ENCODE peak calls at places on chromosome 16, in seven cellular contexts. Q, U, I, Z, A, R and F are unnamed samples.

GRCh38 chr16:53991181-53992056 is 287.5 kb downstream of the FTO start:
- DNase-seq in U (no peak), A (no peak), R (no peak), Z (peak; percentile 16), Q (peak; percentile 85), I (no peak), F (no peak)

GRCh38 chr16:69131167-69131748 is 1.1 kb downstream of the CHTF8 start:
- DNase-seq in U (no peak), A (no peak), I (no peak), R (no peak), Z (no peak), Q (peak; percentile 25), F (peak; percentile 26)

GRCh38 chr16:88320947-88321634 is 61.7 kb upstream of the ZNF469 start:
- DNase-seq in R (no peak), Z (no peak), A (no peak), I (no peak), U (no peak), Q (no peak), F (no peak)

GRCh38 chr16:2428787-2429036 is 535 bp upstream of the CCNF start:
- DNase-seq in I (no peak), Z (no peak), Q (no peak), U (no peak), A (no peak), R (no peak), F (no peak)

GRCh38 chr16:2776500-2777139 is 460 bp downstream of the ELOB start:
- DNase-seq in A (no peak), U (peak; percentile 24), I (no peak), Z (no peak), Q (no peak), R (no peak), F (no peak)

GRCh38 chr16:50284131-50284911 is 18.0 kb downstream of the ADCY7 start:
- DNase-seq in R (no peak), Q (no peak), Z (no peak), U (no peak), I (no peak), A (no peak), F (no peak)

GRCh38 chr16:71524566-71525553 is 1.4 kb upstream of the CHST4 start:
- DNase-seq in U (no peak), A (no peak), I (no peak), R (no peak), Q (no peak), Z (no peak), F (no peak)

GRCh38 chr16:49454426-49455180 is 81.0 kb downstream of the C16orf78 start:
- DNase-seq in R (no peak), Z (no peak), I (no peak), Q (no peak), A (no peak), U (no peak), F (no peak)

GRCh38 chr16:1188781-1189189 is 35.9 kb downstream of the CACNA1H start:
- DNase-seq in Q (no peak), U (peak; percentile 24), A (peak; percentile 59), Z (peak; percentile 76), R (no peak), I (no peak), F (peak; percentile 54)

GRCh38 chr16:78324649-78325274 is 225.3 kb downstream of the WWOX start:
- DNase-seq in U (no peak), Z (no peak), A (no peak), R (no peak), I (no peak), Q (no peak), F (no peak)

GRCh38 chr16:22239131-22239805 is 33.2 kb downstream of the EEF2K start:
- DNase-seq in U (no peak), Q (no peak), I (no peak), R (no peak), Z (no peak), A (no peak), F (no peak)

GRCh38 chr16:77443834-77444460 is 9.1 kb upstream of the ADAMTS18 start:
- DNase-seq in I (no peak), R (no peak), Z (no peak), U (no peak), A (no peak), Q (peak; percentile 61), F (no peak)

GRCh38 chr16:4290236-4290830 is 17.5 kb upstream of the TFAP4 start:
- DNase-seq in A (no peak), Q (peak; percentile 19), I (no peak), Z (peak; percentile 86), R (no peak), U (no peak), F (no peak)

GRCh38 chr16:25109643-25110042 is 1.9 kb upstream of the LCMT1 start:
- DNase-seq in A (no peak), U (no peak), I (peak; percentile 89), R (no peak), Q (no peak), Z (peak; percentile 21), F (no peak)

GRCh38 chr16:3431779-3432219 is 11.5 kb downstream of the ZNF597 start:
- DNase-seq in Q (no peak), U (peak; percentile 39), Z (peak; percentile 81), I (no peak), A (peak; percentile 46), R (no peak), F (peak; percentile 67)

GRCh38 chr16:83269541-83269940 is 538.2 kb upstream of the HSBP1 start:
- DNase-seq in U (no peak), Z (no peak), A (no peak), R (no peak), Q (no peak), I (no peak), F (no peak)

GRCh38 chr16:72884573-72884972 is 163.4 kb downstream of the ZFHX3 start:
- DNase-seq in Q (peak; percentile 87), I (no peak), R (no peak), A (no peak), Z (no peak), U (no peak), F (no peak)

GRCh38 chr16:66278111-66278531 is 88.4 kb upstream of the CDH5 start:
- DNase-seq in U (no peak), Z (peak; percentile 79), I (no peak), R (no peak), A (peak; percentile 80), Q (no peak), F (no peak)

GRCh38 chr16:11560701-11561439 is 25.8 kb downstream of the LITAF start:
- DNase-seq in Q (no peak), R (no peak), U (no peak), Z (peak; percentile 86), I (no peak), A (peak; percentile 53), F (peak; percentile 82)

GRCh38 chr16:19088341-19088916 is 21.0 kb downstream of the COQ7 start:
- DNase-seq in Z (no peak), Q (no peak), U (no peak), I (no peak), A (no peak), R (no peak), F (no peak)

GRCh38 chr16:81831722-81832126 is 52.6 kb downstream of the PLCG2 start:
- DNase-seq in A (peak; percentile 60), Z (no peak), U (no peak), Q (no peak), I (no peak), R (peak; percentile 48), F (peak; percentile 18)